ENCODE peak calls at places on chromosomes 13 and 19, in four cellular contexts. One of them, this sample, is unnamed.
A peak's percentile ranks its signal among the peaks of the same experiment; 100 is the strongest.

GRCh38 chr13:29369060-29369743 is 226.3 kb downstream of the SLC7A1 start:
- DNase-seq in GM12878: peak; percentile 12
- DNase-seq in HCT116: peak; percentile 27
- DNase-seq in lung: no peak
- DNase-seq in this sample: no peak

GRCh38 chr13:109427148-109427547 is 359.2 kb downstream of the IRS2 start:
- DNase-seq in GM12878: no peak
- DNase-seq in HCT116: no peak
- DNase-seq in lung: no peak
- DNase-seq in this sample: no peak

GRCh38 chr19:4343056-4343844 is at the start of gene MPND:
- DNase-seq in GM12878: peak; percentile 50
- DNase-seq in HCT116: peak; percentile 50
- DNase-seq in lung: peak; percentile 91
- DNase-seq in this sample: peak; percentile 95

GRCh38 chr19:36377541-36378178 is 1.3 kb downstream of the ZFP14 start:
- DNase-seq in GM12878: no peak
- DNase-seq in HCT116: no peak
- DNase-seq in lung: no peak
- DNase-seq in this sample: no peak

GRCh38 chr13:50226515-50227147 is 211.4 kb downstream of the KCNRG start:
- DNase-seq in GM12878: no peak
- DNase-seq in HCT116: no peak
- DNase-seq in lung: no peak
- DNase-seq in this sample: no peak

GRCh38 chr19:35090160-35090794 is 25.3 kb upstream of the FXYD3 start:
- DNase-seq in GM12878: no peak
- DNase-seq in HCT116: peak; percentile 48
- DNase-seq in lung: peak; percentile 68
- DNase-seq in this sample: peak; percentile 69

GRCh38 chr19:3057275-3057714 is 5.0 kb downstream of the TLE5 start:
- DNase-seq in GM12878: no peak
- DNase-seq in HCT116: no peak
- DNase-seq in lung: peak; percentile 87
- DNase-seq in this sample: peak; percentile 93

GRCh38 chr13:86741762-86742285 is 929.3 kb upstream of the SLITRK5 start:
- DNase-seq in GM12878: no peak
- DNase-seq in HCT116: no peak
- DNase-seq in lung: no peak
- DNase-seq in this sample: no peak

GRCh38 chr19:3524075-3524842 is 14.7 kb upstream of the TEKTIP1 start:
- DNase-seq in GM12878: no peak
- DNase-seq in HCT116: no peak
- DNase-seq in lung: no peak
- DNase-seq in this sample: no peak

GRCh38 chr13:91017031-91017668 is 330.3 kb upstream of the MIR17HG start:
- DNase-seq in GM12878: peak; percentile 9
- DNase-seq in HCT116: peak; percentile 34
- DNase-seq in lung: no peak
- DNase-seq in this sample: peak; percentile 28

GRCh38 chr13:42047561-42048322 is 706 bp upstream of the DGKH start:
- DNase-seq in GM12878: peak; percentile 8
- DNase-seq in HCT116: peak; percentile 12
- DNase-seq in lung: no peak
- DNase-seq in this sample: peak; percentile 57

GRCh38 chr19:35994868-35995654 is at the start of gene SDHAF1:
- DNase-seq in GM12878: peak; percentile 84
- DNase-seq in HCT116: peak; percentile 85
- DNase-seq in lung: peak; percentile 98
- DNase-seq in this sample: peak; percentile 98

GRCh38 chr19:19460258-19460731 is 54.8 kb downstream of the GATAD2A start:
- DNase-seq in GM12878: no peak
- DNase-seq in HCT116: no peak
- DNase-seq in lung: no peak
- DNase-seq in this sample: no peak

GRCh38 chr13:93248627-93249047 is 22.0 kb downstream of the GPC6 start:
- DNase-seq in GM12878: no peak
- DNase-seq in HCT116: no peak
- DNase-seq in lung: no peak
- DNase-seq in this sample: peak; percentile 31

GRCh38 chr13:44853641-44854040 is 135.6 kb downstream of the NUFIP1 start:
- DNase-seq in GM12878: no peak
- DNase-seq in HCT116: no peak
- DNase-seq in lung: peak; percentile 79
- DNase-seq in this sample: peak; percentile 85

GRCh38 chr19:38919837-38920528 is 8.0 kb upstream of the CCER2 start:
- DNase-seq in GM12878: no peak
- DNase-seq in HCT116: no peak
- DNase-seq in lung: no peak
- DNase-seq in this sample: no peak

GRCh38 chr19:34731019-34731829 is 2.8 kb upstream of the ZNF181 start:
- DNase-seq in GM12878: no peak
- DNase-seq in HCT116: no peak
- DNase-seq in lung: no peak
- DNase-seq in this sample: no peak

GRCh38 chr13:25462301-25463125 is 90.7 kb downstream of the ATP8A2 start:
- DNase-seq in GM12878: no peak
- DNase-seq in HCT116: no peak
- DNase-seq in lung: no peak
- DNase-seq in this sample: no peak

GRCh38 chr13:110957181-110957884 is 42.5 kb upstream of the ANKRD10 start:
- DNase-seq in GM12878: no peak
- DNase-seq in HCT116: peak; percentile 69
- DNase-seq in lung: no peak
- DNase-seq in this sample: no peak

GRCh38 chr19:1719519-1719918 is 33.8 kb upstream of the ONECUT3 start:
- DNase-seq in GM12878: no peak
- DNase-seq in HCT116: no peak
- DNase-seq in lung: no peak
- DNase-seq in this sample: no peak

GRCh38 chr19:920051-920857 is 3.1 kb downstream of the KISS1R start:
- DNase-seq in GM12878: no peak
- DNase-seq in HCT116: no peak
- DNase-seq in lung: no peak
- DNase-seq in this sample: no peak

GRCh38 chr13:27360562-27360961 is 63.9 kb upstream of the GTF3A start:
- DNase-seq in GM12878: no peak
- DNase-seq in HCT116: no peak
- DNase-seq in lung: no peak
- DNase-seq in this sample: no peak

GRCh38 chr13:76729690-76730089 is 156.5 kb downstream of the KCTD12 start:
- DNase-seq in GM12878: no peak
- DNase-seq in HCT116: no peak
- DNase-seq in lung: no peak
- DNase-seq in this sample: no peak

GRCh38 chr13:87981416-87981815 is 310.2 kb downstream of the SLITRK5 start:
- DNase-seq in GM12878: no peak
- DNase-seq in HCT116: no peak
- DNase-seq in lung: no peak
- DNase-seq in this sample: no peak

GRCh38 chr19:35556846-35557538 is 6.5 kb downstream of the ATP4A start:
- DNase-seq in GM12878: no peak
- DNase-seq in HCT116: no peak
- DNase-seq in lung: no peak
- DNase-seq in this sample: no peak

DNA sequence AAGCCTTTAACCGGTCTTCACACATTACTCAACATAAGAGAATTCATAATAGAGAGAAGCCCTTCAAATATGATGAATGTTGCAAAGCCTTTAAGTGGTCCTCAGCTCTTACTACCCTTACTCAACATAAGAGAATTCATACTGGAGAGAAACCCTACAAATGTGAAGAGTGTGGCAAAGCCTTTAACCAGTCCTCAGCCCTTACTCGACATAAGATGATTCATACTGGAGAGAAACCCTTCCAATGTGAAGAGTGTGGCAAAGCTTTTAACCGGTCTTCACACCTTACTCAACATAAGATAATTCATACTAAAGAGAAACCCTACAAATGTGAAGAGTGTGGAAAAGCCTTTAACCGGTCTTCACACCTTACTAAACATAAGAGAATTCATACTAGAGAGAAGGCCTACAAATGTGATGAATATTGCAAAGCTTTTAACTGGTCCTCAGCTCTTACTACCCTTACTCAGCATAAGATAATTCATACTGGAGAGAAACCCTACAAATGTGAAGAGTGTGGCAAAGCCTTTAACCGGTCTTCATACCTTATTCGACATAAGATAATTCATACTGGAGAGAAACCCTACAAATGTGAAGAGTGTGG is 36.4 kb downstream of the ZNF257 start:
- DNase-seq in GM12878: no peak
- DNase-seq in HCT116: no peak
- DNase-seq in lung: no peak
- DNase-seq in this sample: no peak
- H3K9me3 ChIP-seq in GM12878: no peaks in the 10 kb centered on the region
- H3K9me3 ChIP-seq in HCT116: peaks cover 8% of the 10 kb centered on the region
- H3K9me3 ChIP-seq in lung: peaks cover 26% of the 10 kb centered on the region
- H3K9me3 ChIP-seq in this sample: peaks cover 16% of the 10 kb centered on the region

GRCh38 chr13:63012016-63012415 is 1596.4 kb upstream of the PCDH20 start:
- DNase-seq in GM12878: no peak
- DNase-seq in HCT116: no peak
- DNase-seq in lung: no peak
- DNase-seq in this sample: no peak
- H3K4me1 ChIP-seq in GM12878: no peaks in the 10 kb centered on the region
- H3K4me1 ChIP-seq in HCT116: no peaks in the 10 kb centered on the region
- H3K4me1 ChIP-seq in lung: no peaks in the 10 kb centered on the region
- H3K4me1 ChIP-seq in this sample: no peaks in the 10 kb centered on the region

GRCh38 chr19:58243351-58243750 is 14.6 kb downstream of the ZNF544 start:
- DNase-seq in GM12878: no peak
- DNase-seq in HCT116: no peak
- DNase-seq in lung: no peak
- DNase-seq in this sample: no peak
- H3K9me3 ChIP-seq in GM12878: peaks cover 51% of the 10 kb centered on the region
- H3K9me3 ChIP-seq in HCT116: peaks cover 15% of the 10 kb centered on the region
- H3K9me3 ChIP-seq in lung: no peaks in the 10 kb centered on the region
- H3K9me3 ChIP-seq in this sample: peaks cover 100% of the 10 kb centered on the region

DNA sequence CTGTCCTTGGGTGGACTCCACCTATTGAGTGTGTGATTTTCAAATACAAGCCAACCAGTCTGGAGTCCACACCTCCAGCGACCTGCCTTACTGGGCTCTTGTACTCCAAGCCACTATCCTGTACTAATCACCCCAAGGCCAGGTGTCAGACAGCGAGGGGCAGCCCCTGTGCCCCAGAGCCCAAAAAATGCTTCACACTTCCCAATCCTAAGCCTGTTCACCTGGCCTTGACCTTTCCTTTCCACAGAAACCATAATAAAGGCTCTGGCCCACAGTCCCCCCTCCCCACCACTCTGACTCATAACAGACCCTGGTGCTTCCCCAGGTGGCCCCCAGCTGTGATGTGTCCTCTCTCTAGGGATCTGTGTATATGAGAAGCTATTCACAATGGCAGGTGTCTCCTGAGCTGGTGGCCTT is 3.9 kb downstream of the CD209 start:
- DNase-seq in GM12878: peak; percentile 53
- DNase-seq in HCT116: no peak
- DNase-seq in lung: no peak
- DNase-seq in this sample: no peak
- H3K4me1 ChIP-seq in GM12878: peaks cover 30% of the 10 kb centered on the region
- H3K4me1 ChIP-seq in HCT116: no peaks in the 10 kb centered on the region
- H3K4me1 ChIP-seq in lung: no peaks in the 10 kb centered on the region
- H3K4me1 ChIP-seq in this sample: no peaks in the 10 kb centered on the region

GRCh38 chr19:58009301-58009665 is 6.7 kb upstream of the ZNF606 start:
- DNase-seq in GM12878: no peak
- DNase-seq in HCT116: no peak
- DNase-seq in lung: no peak
- DNase-seq in this sample: no peak
- H3K9me3 ChIP-seq in GM12878: peaks cover 30% of the 10 kb centered on the region
- H3K9me3 ChIP-seq in HCT116: no peaks in the 10 kb centered on the region
- H3K9me3 ChIP-seq in lung: no peaks in the 10 kb centered on the region
- H3K9me3 ChIP-seq in this sample: peaks cover 70% of the 10 kb centered on the region

GRCh38 chr19:51567583-51567982 is 3.5 kb upstream of the ZNF175 start:
- DNase-seq in GM12878: no peak
- DNase-seq in HCT116: no peak
- DNase-seq in lung: no peak
- DNase-seq in this sample: no peak

GRCh38 chr19:51570962-51571575 is at the start of gene ZNF175:
- DNase-seq in GM12878: peak; percentile 97
- DNase-seq in HCT116: peak; percentile 98
- DNase-seq in lung: peak; percentile 95
- DNase-seq in this sample: peak; percentile 94

GRCh38 chr19:51565583-51565982 is 5.5 kb upstream of the ZNF175 start:
- DNase-seq in GM12878: no peak
- DNase-seq in HCT116: no peak
- DNase-seq in lung: no peak
- DNase-seq in this sample: no peak

GRCh38 chr19:51566489-51567100 is 4.5 kb upstream of the ZNF175 start:
- DNase-seq in GM12878: no peak
- DNase-seq in HCT116: no peak
- DNase-seq in lung: no peak
- DNase-seq in this sample: no peak

DNA sequence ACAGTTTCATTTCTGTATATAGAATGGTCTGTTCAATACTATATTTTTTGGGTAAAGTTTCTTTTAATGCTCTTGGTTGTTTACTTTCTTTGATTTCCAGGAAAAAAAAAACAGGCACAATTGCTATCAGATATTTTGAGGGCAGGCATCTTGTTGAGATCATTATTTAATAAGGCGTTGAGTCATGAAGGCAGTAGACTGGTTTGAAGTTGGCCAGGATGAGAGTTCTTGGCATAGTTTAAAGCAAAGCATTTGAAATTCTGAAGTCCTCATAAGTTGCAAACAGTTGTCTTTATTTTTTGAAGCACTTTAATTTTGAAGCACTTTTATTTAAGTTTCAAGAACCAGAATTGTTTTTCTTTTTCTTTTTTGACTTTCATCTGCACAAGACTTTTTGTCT is 2.6 kb upstream of the ZNF175 start:
- DNase-seq in GM12878: no peak
- DNase-seq in HCT116: no peak
- DNase-seq in lung: no peak
- DNase-seq in this sample: no peak
- H3K4me1 ChIP-seq in GM12878: peaks cover 28% of the 10 kb centered on the region
- H3K4me1 ChIP-seq in HCT116: peaks cover 5% of the 10 kb centered on the region
- H3K4me1 ChIP-seq in lung: peaks cover 11% of the 10 kb centered on the region
- H3K4me1 ChIP-seq in this sample: peaks cover 20% of the 10 kb centered on the region

GRCh38 chr19:21434516-21434915 is 37.6 kb downstream of the ZNF493 start:
- DNase-seq in GM12878: no peak
- DNase-seq in HCT116: no peak
- DNase-seq in lung: no peak
- DNase-seq in this sample: no peak

GRCh38 chr19:21430674-21431073 is 33.7 kb downstream of the ZNF493 start:
- DNase-seq in GM12878: no peak
- DNase-seq in HCT116: no peak
- DNase-seq in lung: no peak
- DNase-seq in this sample: no peak

GRCh38 chr19:21434967-21435544 is 38.1 kb downstream of the ZNF493 start:
- DNase-seq in GM12878: no peak
- DNase-seq in HCT116: no peak
- DNase-seq in lung: no peak
- DNase-seq in this sample: no peak

DNA sequence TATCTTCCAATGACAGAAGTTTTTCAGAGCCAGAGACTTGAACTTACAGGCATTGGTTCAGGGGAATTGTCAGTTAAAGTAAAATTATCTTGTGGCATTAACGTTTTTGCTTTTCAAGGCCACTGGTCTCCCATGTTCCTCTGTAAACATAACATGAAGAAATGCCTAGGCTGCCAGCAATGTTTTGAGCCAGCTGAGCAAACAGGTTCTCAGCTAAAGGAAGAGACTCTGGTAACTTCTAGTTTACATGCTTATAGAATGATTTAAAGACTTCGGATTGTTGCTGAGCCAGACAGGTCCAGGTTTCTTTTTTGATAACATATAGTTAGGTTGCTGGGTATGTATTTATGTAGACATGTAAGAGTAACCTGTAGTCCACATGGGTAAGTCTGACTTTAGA is 35.7 kb downstream of the ZNF493 start:
- DNase-seq in GM12878: no peak
- DNase-seq in HCT116: no peak
- DNase-seq in lung: no peak
- DNase-seq in this sample: no peak
- H3K9me3 ChIP-seq in GM12878: no peaks in the 10 kb centered on the region
- H3K9me3 ChIP-seq in HCT116: peaks cover 6% of the 10 kb centered on the region
- H3K9me3 ChIP-seq in lung: peaks cover 2% of the 10 kb centered on the region
- H3K9me3 ChIP-seq in this sample: peaks cover 10% of the 10 kb centered on the region